ENCODE peak calls at places on chromosomes 5 and 9, in four cellular contexts. M, O, J and U are unnamed samples.

GRCh38 chr9:35619800-35620158 is 1.6 kb upstream of the CD72 start:
- DNase-seq in M (no peak), O (no peak), J (no peak), U (no peak)

GRCh38 chr9:71819115-71819739 is 50.9 kb upstream of the CEMIP2 start:
- DNase-seq in M (peak), J (peak), O (peak), U (peak)

GRCh38 chr5:115842089-115842881 is 550 bp downstream of the AP3S1 start:
- DNase-seq in O (peak), J (no peak), M (peak), U (no peak)

GRCh38 chr9:113388833-113389232 is 12.0 kb upstream of the HDHD3 start:
- DNase-seq in O (no peak), M (no peak), J (no peak), U (no peak)

GRCh38 chr5:83988293-83988685 is 267.6 kb upstream of the HAPLN1 start:
- DNase-seq in O (no peak), J (no peak), M (no peak), U (no peak)

GRCh38 chr5:135667662-135668061 is 88.9 kb upstream of the CXCL14 start:
- DNase-seq in J (no peak), M (peak), O (no peak), U (no peak)

GRCh38 chr9:136629879-136630661 is 32.6 kb upstream of the EGFL7 start:
- DNase-seq in M (peak), O (peak), J (peak), U (peak)

GRCh38 chr9:133742849-133743444 is 4.8 kb upstream of the SARDH start:
- DNase-seq in J (peak), M (peak), O (peak), U (peak)

GRCh38 chr9:135559606-135560005 is 1.9 kb upstream of the PAEP start:
- DNase-seq in J (no peak), O (no peak), M (no peak), U (no peak)

GRCh38 chr9:28004900-28005299 is 431.6 kb upstream of the C9orf72 start:
- DNase-seq in O (no peak), M (no peak), J (no peak), U (no peak)

GRCh38 chr9:127347831-127348699 is 48.9 kb upstream of the SLC2A8 start:
- DNase-seq in O (peak), J (no peak), M (peak), U (no peak)

GRCh38 chr9:5625916-5626315 is 3.0 kb upstream of the RIC1 start:
- DNase-seq in J (no peak), O (no peak), M (no peak), U (no peak)

GRCh38 chr9:31136524-31136923 is 1247.9 kb upstream of the ACO1 start:
- DNase-seq in J (no peak), O (no peak), M (no peak), U (no peak)

GRCh38 chr5:180626661-180627385 is 22.6 kb downstream of the FLT4 start:
- DNase-seq in O (no peak), M (no peak), J (no peak), U (no peak)

GRCh38 chr5:131672791-131673190 is 37.8 kb upstream of the RAPGEF6 start:
- DNase-seq in M (no peak), J (no peak), O (no peak), U (no peak)

GRCh38 chr5:56607551-56607950 is 207.8 kb upstream of the MAP3K1 start:
- DNase-seq in J (no peak), O (no peak), M (no peak), U (no peak)

GRCh38 chr9:124284940-124285441 is 27.2 kb downstream of the NEK6 start:
- DNase-seq in M (no peak), O (no peak), J (no peak), U (no peak)

GRCh38 chr5:98969400-98969799 is 40.6 kb upstream of the CHD1 start:
- DNase-seq in M (no peak), J (no peak), O (no peak), U (no peak)

GRCh38 chr9:115494393-115494792 is 376.4 kb upstream of the TNC start:
- DNase-seq in M (no peak), J (no peak), O (no peak), U (no peak)
- TF ChIP-seq FOXJ3 in M (no peak), J (no peak), O (no peak), U (no peak)

DNA sequence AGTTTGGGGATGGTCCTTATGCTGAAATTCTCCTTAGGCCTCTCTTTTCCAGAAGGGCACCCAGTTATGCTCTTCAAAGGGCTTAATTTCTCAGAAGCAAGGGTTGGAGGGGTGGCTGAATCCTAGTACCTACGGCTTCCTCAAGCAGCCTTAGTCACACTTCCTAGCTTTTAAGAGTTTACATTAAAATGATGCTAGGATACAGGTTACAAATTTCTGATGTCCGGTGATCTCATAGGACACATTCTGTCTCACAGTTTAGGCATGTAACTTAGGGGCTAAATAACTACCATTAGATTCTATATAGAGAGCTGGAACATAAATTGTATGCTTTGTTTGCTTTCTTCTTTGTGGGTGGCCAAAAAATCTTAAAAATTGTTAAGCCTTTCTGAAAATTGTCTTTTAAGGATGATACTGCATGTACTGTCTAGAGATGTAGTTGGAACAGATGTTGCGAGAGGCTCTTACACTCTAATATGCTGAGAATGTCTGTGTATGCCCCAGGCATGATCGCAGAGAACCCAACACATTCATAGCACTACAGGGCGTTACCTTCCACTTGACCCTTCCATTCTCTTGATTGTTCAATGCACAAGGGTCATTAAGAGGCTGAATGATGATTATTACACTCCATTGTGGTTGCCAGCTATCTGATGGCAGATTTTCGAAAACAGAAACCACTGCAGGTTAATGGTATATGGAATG is 139.1 kb downstream of the TMEM38B start:
- DNase-seq in J (no peak), M (no peak), O (no peak), U (no peak)
- TF ChIP-seq FOXJ3 in J (no peak), M (no peak), O (no peak), U (no peak)

DNA sequence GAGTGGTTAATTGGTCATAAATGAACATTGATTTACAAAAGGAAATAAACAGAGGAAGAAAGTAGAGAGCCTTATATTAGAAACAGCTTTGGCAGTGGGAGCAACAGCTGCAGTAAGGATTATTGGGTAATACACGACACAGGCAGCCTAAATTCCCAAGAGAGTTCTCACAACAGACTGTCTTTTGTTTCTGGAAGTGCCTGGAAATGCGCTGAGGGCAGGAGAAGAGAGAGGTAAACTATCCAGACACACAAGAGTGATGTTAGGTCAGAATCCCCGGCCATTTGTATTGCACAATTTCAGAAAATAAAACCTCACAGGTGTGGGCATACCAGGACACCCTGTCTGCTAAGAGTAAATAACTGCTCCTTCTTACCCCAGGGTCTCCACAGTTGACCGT is 450.4 kb upstream of the CTNND2 start:
- DNase-seq in O (no peak), J (no peak), M (no peak), U (no peak)
- TF ChIP-seq FOXJ3 in O (no peak), J (no peak), M (no peak), U (no peak)

DNA sequence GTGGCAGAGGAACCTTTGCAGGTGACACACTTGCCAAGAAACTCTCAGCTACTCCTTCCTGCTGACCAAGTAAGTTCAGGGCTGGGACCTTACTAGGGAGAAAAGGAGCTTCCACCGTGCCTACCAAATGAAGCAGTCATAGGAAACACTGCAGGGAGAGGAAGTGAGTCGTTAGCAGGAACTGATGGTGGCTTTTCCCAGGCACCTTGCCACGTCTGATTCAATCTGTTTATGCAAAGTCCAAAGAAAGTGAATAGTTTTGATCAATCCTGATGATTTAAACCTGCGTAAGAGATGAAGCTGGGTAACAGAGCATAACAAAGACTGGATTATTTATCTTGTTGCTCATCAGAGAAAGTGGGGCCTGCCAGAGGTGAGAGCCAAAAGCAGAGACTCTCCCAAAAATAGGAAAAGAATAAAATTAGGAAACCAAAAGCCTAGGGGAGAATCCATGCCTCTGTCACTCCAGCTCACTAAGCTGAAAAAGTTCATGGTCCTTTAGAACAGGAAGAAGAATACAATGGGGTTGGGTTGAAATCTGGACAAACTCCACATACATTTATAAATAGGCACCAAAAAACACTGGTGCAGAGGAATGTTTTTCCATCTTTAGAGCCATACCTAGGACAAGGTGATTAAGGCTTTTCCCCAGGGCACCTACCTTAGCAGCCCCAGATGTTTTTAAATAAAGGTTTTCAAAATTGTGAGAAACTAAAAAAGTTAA is 9.3 kb upstream of the PFDN1 start:
- DNase-seq in M (no peak), J (no peak), O (no peak), U (no peak)
- TF ChIP-seq FOXJ3 in M (no peak), J (no peak), O (no peak), U (no peak)

DNA sequence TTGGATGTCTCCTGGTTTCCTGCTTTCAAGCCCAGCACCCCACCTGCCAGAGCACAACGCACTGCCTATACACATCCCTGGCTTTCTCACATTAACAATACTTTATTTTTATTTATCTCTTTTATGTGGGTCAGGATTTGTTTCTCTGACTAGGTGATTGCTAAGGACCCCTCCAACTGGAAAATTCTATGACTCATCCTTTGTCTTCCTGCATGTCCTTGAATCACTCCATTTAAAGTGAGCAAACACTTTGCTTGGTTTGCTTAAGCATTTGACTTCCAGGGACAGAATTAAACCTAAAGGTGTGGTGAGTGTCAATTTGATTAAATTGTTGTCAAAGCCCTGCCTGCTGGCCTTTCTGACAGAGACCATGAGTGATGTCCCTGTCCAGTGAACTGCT is 536.5 kb upstream of the BRINP1 start:
- DNase-seq in O (no peak), J (no peak), M (peak), U (no peak)
- TF ChIP-seq FOXJ3 in O (no peak), J (no peak), M (no peak), U (no peak)

DNA sequence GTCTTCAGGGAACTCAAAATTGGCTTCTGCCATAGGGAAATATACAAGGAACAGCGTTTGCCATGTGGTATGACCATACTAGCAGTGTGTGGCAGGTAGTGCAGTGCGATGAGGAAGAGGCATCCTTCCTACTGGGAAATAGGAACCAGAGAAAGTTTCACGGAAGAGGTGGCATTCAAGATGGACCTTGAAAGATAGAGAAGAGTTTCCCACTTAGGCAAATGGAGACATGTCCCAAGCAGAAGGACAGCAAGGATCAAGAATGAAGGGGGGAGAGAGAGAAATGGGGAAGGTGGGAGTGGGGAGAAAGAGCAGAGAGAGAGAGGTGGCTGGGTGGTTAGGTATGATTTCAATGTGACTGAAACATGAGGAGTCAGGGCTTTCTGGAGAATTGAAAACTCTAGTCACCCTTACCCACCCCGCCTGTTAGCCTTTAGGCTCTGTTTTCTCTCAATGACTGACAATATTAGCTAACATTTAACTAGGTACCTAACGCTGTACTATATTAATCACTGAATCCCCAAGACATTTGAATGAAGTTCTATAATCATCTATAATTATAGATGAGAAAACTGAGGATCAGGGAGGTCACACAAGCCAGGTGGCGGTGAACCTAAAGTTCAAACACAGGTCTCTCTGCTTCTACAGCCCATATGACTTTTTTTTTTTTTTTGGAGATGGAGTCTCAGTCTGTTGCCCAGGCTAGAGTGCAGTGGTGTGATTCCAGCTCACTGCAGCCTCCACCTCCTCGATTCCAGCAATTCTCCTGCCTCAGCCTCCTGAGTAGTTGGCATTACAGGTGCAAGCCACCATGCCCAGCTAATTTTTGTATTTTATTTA is 171.3 kb downstream of the NR3C1 start:
- DNase-seq in O (no peak), J (no peak), M (no peak), U (no peak)
- TF ChIP-seq FOXJ3 in O (no peak), J (no peak), M (no peak), U (no peak)

DNA sequence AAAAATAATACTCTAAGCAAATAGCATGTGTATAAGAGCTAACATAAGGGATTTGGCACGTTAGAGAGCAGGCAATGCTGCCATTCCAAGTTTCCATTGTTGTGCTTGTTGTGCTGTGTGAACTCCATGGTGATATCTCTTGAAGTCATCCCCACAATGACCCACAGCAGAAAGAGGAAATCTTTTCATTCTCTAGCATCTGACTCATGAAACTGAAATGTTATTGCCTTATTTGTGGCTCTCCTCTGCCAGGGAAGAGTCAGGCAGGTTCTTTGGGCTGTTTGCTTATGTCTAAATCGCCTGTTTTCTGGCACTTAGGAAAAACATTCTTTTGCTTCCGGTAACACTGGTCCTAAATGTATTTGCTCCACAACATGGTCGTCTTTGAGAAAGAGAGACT is 188.6 kb downstream of the CSNK1G3 start:
- DNase-seq in O (no peak), J (no peak), M (no peak), U (no peak)
- TF ChIP-seq FOXJ3 in O (no peak), J (no peak), M (no peak), U (no peak)

GRCh38 chr9:105405514-105406131 is 42.2 kb upstream of the FSD1L start:
- DNase-seq in M (no peak), O (no peak), J (no peak), U (no peak)
- TF ChIP-seq FOXJ3 in M (no peak), O (no peak), J (no peak), U (no peak)

GRCh38 chr5:460413-460700 is 17.4 kb downstream of the EXOC3 start:
- DNase-seq in O (no peak), J (no peak), M (no peak), U (peak)
- TF ChIP-seq FOXJ3 in O (no peak), J (no peak), M (no peak), U (no peak)

GRCh38 chr5:15073453-15073852 is 201.9 kb upstream of the ANKH start:
- DNase-seq in M (no peak), J (peak), O (no peak), U (no peak)
- TF ChIP-seq FOXJ3 in M (no peak), J (no peak), O (no peak), U (no peak)